ENCODE peak calls at places on chromosomes 12 and 14, in six cellular contexts. O is T-helper 1 cell, Z is left ventricle myocardium superior, Q is posterior cingulate gyrus, C is iPS DF 6.9, U is endothelial cell. K is an unnamed sample.

GRCh38 chr14:81772391-81772790 is 238.7 kb upstream of the SEL1L start:
- DNase-seq in O (no peak), Z (no peak), Q (no peak), C (no peak), U (no peak), K (no peak)

GRCh38 chr14:55043528-55043927 is 7.9 kb upstream of the MAPK1IP1L start:
- DNase-seq in O (no peak), Z (no peak), Q (no peak), C (no peak), U (no peak), K (no peak)

GRCh38 chr12:64549108-64549507 is 61.2 kb upstream of the RASSF3 start:
- DNase-seq in O (no peak), Z (no peak), Q (no peak), C (no peak), U (no peak), K (no peak)

GRCh38 chr14:65134651-65135579 is 32.6 kb upstream of the MAX start:
- DNase-seq in O (no peak), Z (no peak), Q (no peak), C (no peak), U (no peak), K (no peak)

GRCh38 chr14:95294834-95295599 is 24.7 kb downstream of the CLMN start:
- DNase-seq in O (no peak), Z (no peak), Q (no peak), C (no peak), U (no peak), K (no peak)

GRCh38 chr12:4829161-4829792 is 80.4 kb upstream of the KCNA1 start:
- DNase-seq in O (no peak), Z (no peak), Q (no peak), C (no peak), U (no peak), K (no peak)

GRCh38 chr14:106875503-106875902 is 1349.1 kb downstream of the TMEM121 start:
- DNase-seq in O (no peak), Z (peak), Q (no peak), C (no peak), U (no peak), K (peak)

GRCh38 chr12:56987551-56988053 is 18.7 kb downstream of the ZBTB39 start:
- DNase-seq in O (peak), Z (peak), Q (peak), C (no peak), U (peak), K (peak)

GRCh38 chr14:101219896-101220703 is 316.6 kb upstream of the RTL1 start:
- DNase-seq in O (no peak), Z (no peak), Q (no peak), C (no peak), U (no peak), K (no peak)

GRCh38 chr12:115468087-115468510 is 784.1 kb upstream of the TBX3 start:
- DNase-seq in O (no peak), Z (no peak), Q (no peak), C (no peak), U (no peak), K (no peak)

GRCh38 chr14:104292084-104292970 is 153.9 kb downstream of the KIF26A start:
- DNase-seq in O (no peak), Z (peak), Q (no peak), C (no peak), U (no peak), K (no peak)

GRCh38 chr14:70186826-70187483 is 1.8 kb downstream of the SLC8A3 start:
- DNase-seq in O (no peak), Z (no peak), Q (peak), C (no peak), U (no peak), K (no peak)

GRCh38 chr14:58805605-58806358 is 168.0 kb downstream of the DACT1 start:
- DNase-seq in O (no peak), Z (no peak), Q (no peak), C (no peak), U (no peak), K (no peak)

GRCh38 chr12:69685810-69686209 is 13.3 kb downstream of the BEST3 start:
- DNase-seq in O (no peak), Z (no peak), Q (no peak), C (no peak), U (no peak), K (no peak)

GRCh38 chr12:103997277-103997900 is 31.7 kb downstream of the TDG start:
- DNase-seq in O (no peak), Z (peak), Q (no peak), C (no peak), U (no peak), K (no peak)

GRCh38 chr12:43540474-43540873 is 11.5 kb downstream of the ADAMTS20 start:
- DNase-seq in O (no peak), Z (no peak), Q (no peak), C (no peak), U (no peak), K (no peak)

GRCh38 chr12:115507951-115508722 is 769.4 kb downstream of the MED13L start:
- DNase-seq in O (no peak), Z (peak), Q (peak), C (peak), U (peak), K (no peak)

GRCh38 chr12:67237231-67237630 is 31.9 kb upstream of the CAND1 start:
- DNase-seq in O (no peak), Z (no peak), Q (no peak), C (no peak), U (no peak), K (no peak)

GRCh38 chr14:26707234-26707633 is 109.4 kb upstream of the NOVA1 start:
- DNase-seq in O (no peak), Z (no peak), Q (no peak), C (no peak), U (no peak), K (no peak)

GRCh38 chr12:19437996-19438395 is 1.3 kb upstream of the AEBP2 start:
- DNase-seq in O (no peak), Z (no peak), Q (no peak), C (no peak), U (no peak), K (no peak)

GRCh38 chr14:38404100-38404541 is 148.2 kb upstream of the CLEC14A start:
- DNase-seq in O (no peak), Z (no peak), Q (no peak), C (no peak), U (no peak), K (no peak)

GRCh38 chr12:121376754-121377697 is 22.9 kb upstream of the RNF34 start:
- DNase-seq in O (no peak), Z (no peak), Q (no peak), C (no peak), U (no peak), K (no peak)

GRCh38 chr14:52124791-52125661 is 56.2 kb upstream of the NID2 start:
- DNase-seq in O (no peak), Z (no peak), Q (no peak), C (peak), U (no peak), K (no peak)

GRCh38 chr12:124646385-124647230 is 79.2 kb upstream of the NCOR2 start:
- DNase-seq in O (no peak), Z (peak), Q (peak), C (no peak), U (no peak), K (no peak)

GRCh38 chr12:128914908-128915563 is 61.8 kb downstream of the GLT1D1 start:
- DNase-seq in O (no peak), Z (no peak), Q (no peak), C (no peak), U (no peak), K (no peak)

GRCh38 chr14:94671870-94672444 is 59.8 kb downstream of the SERPINA3 start:
- DNase-seq in O (no peak), Z (no peak), Q (no peak), C (no peak), U (no peak), K (no peak)

GRCh38 chr12:131197490-131197889 is 243.8 kb downstream of the ADGRD1 start:
- DNase-seq in O (no peak), Z (no peak), Q (no peak), C (no peak), U (no peak), K (no peak)

GRCh38 chr12:79262938-79263337 is 398.4 kb downstream of the SYT1 start:
- DNase-seq in O (no peak), Z (no peak), Q (no peak), C (no peak), U (no peak), K (no peak)

GRCh38 chr14:39897657-39898056 is 465.4 kb upstream of the FBXO33 start:
- DNase-seq in O (no peak), Z (no peak), Q (no peak), C (no peak), U (no peak), K (no peak)

GRCh38 chr12:81128930-81129554 is 51.2 kb downstream of the ACSS3 start:
- DNase-seq in O (no peak), Z (no peak), Q (peak), C (peak), U (peak), K (no peak)

GRCh38 chr12:119624971-119625370 is 31.4 kb downstream of the TMEM233 start:
- DNase-seq in O (no peak), Z (no peak), Q (no peak), C (no peak), U (no peak), K (no peak)